ENCODE peak calls at places on chromosomes 13 and 19, in eight cellular contexts. O is IMR-90, E is K562, R is HCT116, S is A549, J is SK-N-SH, T is GM12878, Z is HepG2. G is an unnamed sample.

GRCh38 chr13:95256086-95256485 is 45.2 kb downstream of the ABCC4 start:
- DNase-seq in O (peak), Z (peak), R (peak), T (no peak), J (no peak), E (no peak), S (peak), G (no peak)

GRCh38 chr19:32324631-32325215 is 20.7 kb upstream of the ZNF507 start:
- DNase-seq in Z (no peak), S (no peak), R (no peak), J (no peak), O (peak), T (no peak), E (no peak), G (no peak)

GRCh38 chr13:50712469-50712868 is 131.0 kb downstream of the DLEU7 start:
- DNase-seq in O (no peak), R (no peak), E (no peak), T (no peak), S (no peak), J (no peak), Z (no peak), G (no peak)

GRCh38 chr13:61010358-61010757 is 405.3 kb downstream of the PCDH20 start:
- DNase-seq in S (no peak), T (no peak), Z (no peak), O (no peak), R (no peak), E (no peak), J (no peak), G (no peak)

GRCh38 chr13:44015808-44016207 is 136.1 kb downstream of the LACC1 start:
- DNase-seq in T (no peak), J (no peak), R (no peak), E (no peak), O (no peak), S (peak), Z (no peak), G (no peak)

GRCh38 chr19:3210347-3211017 is 14.0 kb upstream of the CELF5 start:
- DNase-seq in J (peak), S (peak), T (no peak), O (no peak), R (peak), Z (peak), E (peak), G (peak)

GRCh38 chr19:20039203-20039723 is at the start of gene ZNF682:
- DNase-seq in T (no peak), J (peak), O (peak), S (no peak), E (peak), Z (peak), R (no peak), G (peak)

GRCh38 chr13:99657848-99658265 is 156.6 kb downstream of the TM9SF2 start:
- DNase-seq in S (peak), R (no peak), J (peak), E (no peak), Z (no peak), T (no peak), O (no peak), G (no peak)

GRCh38 chr13:20359335-20359734 is 127.2 kb upstream of the GJB6 start:
- DNase-seq in J (no peak), E (no peak), R (peak), Z (peak), S (peak), T (no peak), O (peak), G (no peak)

GRCh38 chr19:3366761-3367571 is 583 bp downstream of the NFIC start:
- DNase-seq in O (no peak), T (no peak), J (peak), S (no peak), Z (no peak), R (no peak), E (peak), G (peak)

GRCh38 chr13:53200498-53201453 is 172.2 kb downstream of the OLFM4 start:
- DNase-seq in T (no peak), Z (no peak), O (peak), R (no peak), E (no peak), J (peak), S (no peak), G (peak)

GRCh38 chr19:43438291-43439162 is 23.8 kb downstream of the TEX101 start:
- DNase-seq in O (peak), R (no peak), J (peak), T (no peak), S (peak), E (no peak), Z (no peak), G (no peak)

GRCh38 chr19:41321600-41322270 is 11.8 kb downstream of the CCDC97 start:
- DNase-seq in S (peak), T (no peak), E (peak), Z (peak), O (peak), J (peak), R (no peak), G (peak)

GRCh38 chr19:38952395-38953165 is 21.8 kb downstream of the MRPS12 start:
- DNase-seq in R (no peak), O (peak), S (peak), T (no peak), J (no peak), Z (peak), E (no peak), G (peak)

GRCh38 chr19:29288276-29288675 is 75.3 kb upstream of the UQCRFS1 start:
- DNase-seq in Z (no peak), O (no peak), T (no peak), S (no peak), E (no peak), R (no peak), J (no peak), G (no peak)

GRCh38 chr19:17306285-17306714 is 628 bp downstream of the MRPL34 start:
- DNase-seq in S (no peak), T (no peak), E (no peak), R (no peak), O (no peak), Z (no peak), J (no peak), G (no peak)

GRCh38 chr13:61466280-61466679 is 50.6 kb upstream of the PCDH20 start:
- DNase-seq in O (no peak), Z (peak), S (peak), R (no peak), T (no peak), E (no peak), J (no peak), G (peak)

GRCh38 chr13:96782186-96782585 is 212.1 kb downstream of the OXGR1 start:
- DNase-seq in J (no peak), O (no peak), S (no peak), T (no peak), R (no peak), Z (no peak), E (no peak), G (no peak)

GRCh38 chr19:3183721-3184641 is 1.7 kb upstream of the NCLN start:
- DNase-seq in E (peak), S (no peak), R (no peak), Z (no peak), J (no peak), O (no peak), T (no peak), G (no peak)

GRCh38 chr13:25911020-25911419 is 140.8 kb downstream of the SHISA2 start:
- DNase-seq in R (no peak), Z (no peak), T (no peak), S (no peak), J (no peak), O (no peak), E (no peak), G (peak)

GRCh38 chr13:43905435-43906031 is 25.8 kb downstream of the LACC1 start:
- DNase-seq in O (peak), S (peak), J (peak), T (no peak), E (peak), Z (peak), R (peak), G (no peak)

GRCh38 chr13:66033924-66034323 is 1196.2 kb downstream of the PCDH9 start:
- DNase-seq in O (no peak), T (no peak), Z (no peak), J (no peak), R (no peak), E (no peak), S (no peak), G (peak)

GRCh38 chr19:13864513-13865242 is 12.3 kb upstream of the NANOS3 start:
- DNase-seq in T (no peak), R (no peak), S (no peak), J (peak), Z (no peak), E (no peak), O (no peak), G (no peak)

GRCh38 chr13:96925869-96926628 is 68.2 kb downstream of the OXGR1 start:
- DNase-seq in T (no peak), O (no peak), E (no peak), Z (peak), S (peak), R (no peak), J (no peak), G (no peak)

GRCh38 chr13:28408235-28408848 is 86.6 kb downstream of the FLT1 start:
- DNase-seq in J (no peak), R (no peak), T (no peak), Z (no peak), E (peak), O (no peak), S (no peak), G (no peak)

GRCh38 chr19:3783660-3784584 is 2.3 kb downstream of the MATK start:
- DNase-seq in S (peak), J (peak), O (no peak), T (no peak), E (peak), Z (peak), R (no peak), G (peak)

GRCh38 chr13:23876265-23876664 is 12.9 kb downstream of the MIPEP start:
- DNase-seq in O (peak), J (peak), R (no peak), S (peak), E (no peak), T (no peak), Z (no peak), G (no peak)

GRCh38 chr13:93226623-93227279 is at the start of gene GPC6:
- DNase-seq in S (peak), R (no peak), T (no peak), J (peak), E (peak), Z (peak), O (peak), G (no peak)

GRCh38 chr13:66219493-66219892 is 1010.6 kb downstream of the PCDH9 start:
- DNase-seq in E (no peak), O (no peak), T (no peak), J (no peak), R (no peak), Z (no peak), S (no peak), G (no peak)

GRCh38 chr13:29934531-29935308 is 84.3 kb upstream of the UBL3 start:
- DNase-seq in E (no peak), S (no peak), J (no peak), R (no peak), Z (no peak), T (no peak), O (no peak), G (no peak)

GRCh38 chr13:99404005-99404755 is 97.0 kb upstream of the GPR183 start:
- DNase-seq in O (no peak), R (no peak), T (no peak), Z (peak), S (no peak), E (no peak), J (no peak), G (no peak)

GRCh38 chr13:108377646-108378206 is 108.2 kb downstream of the TNFSF13B start:
- DNase-seq in Z (no peak), T (no peak), R (no peak), O (no peak), E (no peak), S (no peak), J (no peak), G (no peak)

GRCh38 chr13:112684444-112684843 is 5.4 kb upstream of the ATP11A start:
- DNase-seq in S (no peak), T (no peak), E (no peak), J (no peak), Z (no peak), R (no peak), O (no peak), G (no peak)

GRCh38 chr13:112686987-112687386 is 2.9 kb upstream of the ATP11A start:
- DNase-seq in S (no peak), R (no peak), J (no peak), O (no peak), T (no peak), Z (no peak), E (no peak), G (no peak)

GRCh38 chr13:112686364-112686763 is 3.5 kb upstream of the ATP11A start:
- DNase-seq in E (no peak), T (no peak), S (no peak), O (no peak), R (no peak), Z (no peak), J (no peak), G (peak)

GRCh38 chr13:112684041-112684440 is 5.8 kb upstream of the ATP11A start:
- DNase-seq in J (no peak), O (no peak), R (no peak), T (no peak), S (no peak), E (no peak), Z (no peak), G (peak)

DNA sequence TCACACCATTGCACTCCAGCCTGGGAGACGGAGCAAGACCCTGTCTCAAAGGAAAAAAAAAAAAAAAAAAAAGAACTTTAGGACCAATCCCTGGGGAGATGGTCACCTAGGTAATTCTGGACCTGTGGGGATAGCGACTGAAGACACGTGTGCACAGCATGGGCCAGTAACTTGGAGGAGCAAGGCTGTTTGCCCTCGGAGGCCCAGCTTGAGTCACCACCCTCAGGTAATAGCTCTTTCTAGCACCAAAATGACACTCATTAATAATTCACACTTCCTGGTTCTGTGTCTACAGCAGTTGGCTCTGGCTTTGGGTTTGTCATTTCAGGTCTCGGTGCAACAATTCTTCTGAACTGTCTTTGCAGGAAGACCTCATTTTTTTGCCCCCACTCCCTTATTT is 4.0 kb upstream of the ATP11A start:
- DNase-seq in T (no peak), O (no peak), J (no peak), E (no peak), S (no peak), Z (no peak), R (no peak), G (no peak)
- TF ChIP-seq RAD21 in T (no peak), O (no peak), J (no peak), E (no peak), S (no peak), Z (no peak), R (no peak), G (no peak)

GRCh38 chr19:42421591-42422031 is 5.6 kb downstream of the LIPE start:
- DNase-seq in R (no peak), T (no peak), Z (no peak), E (no peak), S (no peak), J (no peak), O (no peak), G (no peak)
- TF ChIP-seq RAD21 in R (no peak), T (no peak), Z (no peak), E (no peak), S (no peak), J (no peak), O (no peak), G (no peak)

DNA sequence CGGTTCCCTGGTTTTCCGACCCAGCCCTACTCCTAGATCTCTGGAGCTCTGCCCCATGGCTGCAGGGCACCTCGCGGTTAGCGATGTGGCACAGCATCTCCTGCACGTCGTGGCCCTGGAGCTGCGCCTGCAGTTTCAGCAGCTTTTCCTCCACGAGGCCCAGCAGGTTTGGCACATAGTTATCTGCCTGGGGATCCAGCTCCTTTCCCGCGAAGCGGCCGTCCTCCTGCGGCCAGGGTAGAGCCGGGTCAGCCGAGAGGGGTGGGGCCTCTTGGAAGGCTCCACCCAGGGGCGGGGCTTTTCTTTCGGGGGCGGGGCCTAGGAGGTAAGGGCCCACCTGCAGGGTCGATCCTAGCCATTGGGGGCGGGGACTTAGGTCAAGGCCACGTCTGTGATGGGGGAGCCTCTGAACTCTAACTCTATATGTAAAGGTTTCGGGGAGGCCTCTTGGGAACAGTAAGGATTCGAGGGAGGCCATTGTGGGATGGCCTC is 2.5 kb upstream of the RGL3 start:
- DNase-seq in O (no peak), R (no peak), S (peak), T (no peak), E (peak), Z (no peak), J (peak), G (peak)
- TF ChIP-seq RAD21 in O (no peak), R (no peak), S (no peak), T (no peak), E (no peak), Z (no peak), J (no peak), G (no peak)

DNA sequence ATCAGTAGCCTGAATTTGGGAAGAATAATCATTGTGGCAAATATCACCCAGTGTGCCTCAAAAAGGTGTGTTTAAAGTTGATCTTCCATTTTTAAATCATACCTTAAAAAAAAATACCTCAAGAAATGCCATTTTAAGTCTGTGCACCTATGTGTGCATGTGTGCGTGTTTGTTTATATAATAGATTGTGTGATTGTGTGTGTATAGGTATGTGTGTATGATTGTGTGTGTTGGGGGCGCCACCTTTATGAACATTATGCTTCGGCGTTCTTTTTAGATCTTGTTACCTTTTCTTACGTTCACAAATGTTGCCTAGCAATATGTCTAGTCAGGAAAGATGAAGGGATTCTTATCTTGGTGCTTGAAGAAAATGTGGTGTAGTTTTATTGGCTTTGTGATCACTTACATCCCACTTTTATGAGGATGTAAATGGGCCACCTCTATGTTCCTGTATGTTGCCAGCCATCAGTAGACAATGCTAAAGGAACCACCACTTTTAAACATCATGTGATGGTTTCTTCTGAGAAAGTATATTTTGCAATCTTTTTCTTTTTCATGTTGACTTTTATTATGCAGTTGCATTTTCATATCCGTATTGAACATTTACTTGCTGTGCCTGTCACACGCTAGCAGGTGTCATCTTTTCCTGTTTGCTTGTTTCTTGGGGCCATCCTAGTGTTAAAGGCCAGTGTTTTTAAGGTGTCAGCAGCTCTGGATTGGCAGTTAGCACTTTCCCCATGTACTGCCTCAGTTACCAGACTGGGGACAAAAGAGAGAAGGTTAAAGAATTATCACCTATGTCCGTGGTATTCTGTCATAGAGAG is 2.2 kb upstream of the IRS2 start:
- DNase-seq in S (no peak), J (no peak), E (no peak), T (no peak), R (no peak), O (no peak), Z (no peak), G (no peak)
- TF ChIP-seq RAD21 in S (no peak), J (no peak), E (no peak), T (no peak), R (no peak), O (no peak), Z (no peak), G (no peak)

GRCh38 chr13:46551410-46552301 is 1.3 kb upstream of the LRCH1 start:
- DNase-seq in R (peak), E (peak), J (peak), Z (peak), S (peak), O (peak), T (no peak), G (peak)
- TF ChIP-seq RAD21 in R (peak), E (peak), J (peak), Z (peak), S (peak), O (peak), T (peak), G (peak)

GRCh38 chr19:48489608-48490216 is 20.5 kb downstream of the CYTH2 start:
- DNase-seq in J (peak), T (no peak), O (peak), Z (peak), R (peak), E (peak), S (peak), G (peak)
- TF ChIP-seq RAD21 in J (peak), T (peak), O (peak), Z (peak), R (no peak), E (peak), S (peak), G (peak)

GRCh38 chr19:23203841-23204344 is 46.3 kb downstream of the ZNF724 start:
- DNase-seq in R (no peak), J (no peak), S (no peak), Z (no peak), O (no peak), T (no peak), E (no peak), G (no peak)
- TF ChIP-seq RAD21 in R (no peak), J (no peak), S (no peak), Z (no peak), O (no peak), T (no peak), E (no peak), G (no peak)

DNA sequence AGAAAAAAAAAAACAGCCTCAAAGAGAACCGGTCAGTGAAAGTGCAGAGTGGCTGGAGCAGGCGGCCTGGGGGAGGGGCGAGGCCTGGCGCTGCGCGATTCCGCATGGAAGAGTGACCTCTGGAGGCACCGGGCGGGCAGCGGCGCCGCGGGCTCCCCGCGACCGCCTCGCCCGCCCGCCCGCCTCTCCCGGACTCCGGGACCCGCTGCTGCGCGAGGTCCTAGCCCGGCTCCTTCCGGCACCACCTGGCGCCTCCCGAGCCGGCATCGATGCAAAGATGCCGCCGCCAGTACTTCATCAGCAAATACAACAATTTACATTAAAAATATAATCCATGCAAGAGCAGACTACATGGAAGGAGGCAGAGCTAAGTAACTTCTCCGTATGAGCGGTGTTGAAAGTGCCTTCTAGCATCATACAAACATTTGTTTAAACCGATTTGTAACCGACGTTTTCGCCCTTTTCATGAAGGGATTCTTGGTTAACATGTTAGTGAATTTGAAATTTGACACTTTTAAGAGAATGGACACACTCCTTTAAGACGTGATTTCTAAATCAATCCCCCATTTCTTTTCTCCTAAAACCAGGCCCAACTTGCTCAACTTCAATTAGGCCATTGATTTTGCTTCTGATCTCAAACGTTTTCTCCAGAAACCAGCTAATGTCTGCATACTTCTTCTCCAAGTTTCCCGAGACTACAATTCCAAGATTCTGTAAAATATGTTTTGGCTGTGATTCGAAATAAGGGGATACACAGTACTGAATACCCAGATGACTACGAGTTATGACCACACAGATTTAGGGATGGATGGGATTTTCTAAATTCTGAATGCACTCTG is 2.1 kb downstream of the EFNB2 start:
- DNase-seq in R (no peak), J (peak), T (no peak), O (peak), Z (peak), S (peak), E (no peak), G (peak)
- TF ChIP-seq RAD21 in R (peak), J (peak), T (peak), O (peak), Z (peak), S (peak), E (no peak), G (peak)

G was measured in H1.